ENCODE peak calls at places on chromosomes 13 and 19, in seven cellular contexts. T is stimulated activated CD4-positive, alpha-beta T cell treated with anti-CD3 and anti-CD28 coated beads, Interleukin-4, amount 100 ng/mL, for 48 hours; V is GM23248; M is Calu3; L is stimulated activated naive CD4-positive, alpha-beta T cell; G is activated T-cell treated with anti-CD3 and anti-CD28 coated beads, Interleukin-2, amount 50 U/mL, for 24 hours; J is left ventricle myocardium superior. R is an unnamed sample.

GRCh38 chr19:19488875-19489690 is 26.3 kb downstream of the TSSK6 start:
- DNase-seq in T (peak), V (peak), M (peak), L (peak), G (peak), J (peak), R (peak)

GRCh38 chr19:29420482-29421185 is 105.2 kb upstream of the VSTM2B start:
- DNase-seq in T (no peak), V (no peak), M (no peak), L (no peak), G (no peak), J (no peak), R (no peak)

GRCh38 chr13:49308977-49309408 is 61.3 kb downstream of the CDADC1 start:
- DNase-seq in T (no peak), V (peak), M (no peak), L (no peak), G (no peak), J (peak), R (no peak)

GRCh38 chr19:7680606-7681335 is at the start of gene TRAPPC5:
- DNase-seq in T (peak), V (peak), M (peak), L (peak), G (peak), J (peak), R (peak)

GRCh38 chr13:113493315-113493951 is 2.9 kb upstream of the DCUN1D2 start:
- DNase-seq in T (no peak), V (peak), M (no peak), L (no peak), G (no peak), J (no peak), R (no peak)

GRCh38 chr19:1760020-1760419 is 6.7 kb downstream of the ONECUT3 start:
- DNase-seq in T (no peak), V (no peak), M (no peak), L (no peak), G (no peak), J (peak), R (no peak)

GRCh38 chr19:49677232-49677881 is at the start of gene PRMT1:
- DNase-seq in T (no peak), V (peak), M (peak), L (no peak), G (no peak), J (peak), R (peak)

GRCh38 chr13:81639984-81640582 is 1299.2 kb upstream of the SPRY2 start:
- DNase-seq in T (no peak), V (no peak), M (peak), L (no peak), G (no peak), J (no peak), R (no peak)

GRCh38 chr19:33754361-33754760 is 42.3 kb upstream of the KCTD15 start:
- DNase-seq in T (no peak), V (no peak), M (no peak), L (no peak), G (no peak), J (no peak), R (no peak)

GRCh38 chr19:42010245-42011126 is 16.5 kb upstream of the ATP1A3 start:
- DNase-seq in T (no peak), V (peak), M (no peak), L (no peak), G (no peak), J (no peak), R (no peak)

GRCh38 chr19:3207466-3208242 is 16.8 kb upstream of the CELF5 start:
- DNase-seq in T (no peak), V (no peak), M (no peak), L (no peak), G (no peak), J (no peak), R (no peak)

GRCh38 chr13:101499406-101499805 is 46.9 kb downstream of the ITGBL1 start:
- DNase-seq in T (no peak), V (peak), M (no peak), L (no peak), G (no peak), J (no peak), R (no peak)

GRCh38 chr13:51838235-51838846 is 6.6 kb downstream of the TMEM272 start:
- DNase-seq in T (no peak), V (peak), M (no peak), L (no peak), G (no peak), J (no peak), R (no peak)

GRCh38 chr19:54172413-54172763 is 572 bp downstream of the TMC4 start:
- DNase-seq in T (no peak), V (no peak), M (peak), L (no peak), G (no peak), J (no peak), R (no peak)

GRCh38 chr13:101424381-101425155 is 8.3 kb upstream of the NALCN start:
- DNase-seq in T (no peak), V (peak), M (peak), L (no peak), G (no peak), J (peak), R (no peak)

GRCh38 chr19:6413291-6413690 is 11.3 kb downstream of the KHSRP start:
- DNase-seq in T (no peak), V (no peak), M (no peak), L (no peak), G (no peak), J (no peak), R (no peak)

GRCh38 chr19:10416380-10417257 is 3.7 kb upstream of the PDE4A start:
- DNase-seq in T (peak), V (peak), M (peak), L (peak), G (peak), J (peak), R (peak)

GRCh38 chr13:41767801-41768200 is 193.1 kb downstream of the VWA8 start:
- DNase-seq in T (no peak), V (peak), M (peak), L (no peak), G (no peak), J (no peak), R (no peak)

GRCh38 chr13:30453727-30454126 is 12.0 kb downstream of the HMGB1 start:
- DNase-seq in T (no peak), V (peak), M (no peak), L (no peak), G (no peak), J (no peak), R (no peak)

GRCh38 chr19:56273563-56274117 is 1.1 kb downstream of the EDDM13 start:
- DNase-seq in T (no peak), V (peak), M (no peak), L (no peak), G (no peak), J (no peak), R (no peak)

GRCh38 chr19:3508771-3509535 is 2.8 kb downstream of the FZR1 start:
- DNase-seq in T (no peak), V (peak), M (no peak), L (no peak), G (no peak), J (no peak), R (no peak)

GRCh38 chr13:41780736-41781708 is 179.9 kb downstream of the VWA8 start:
- DNase-seq in T (no peak), V (peak), M (no peak), L (no peak), G (no peak), J (no peak), R (no peak)

GRCh38 chr13:51562011-51562671 is 22.1 kb upstream of the WDFY2 start:
- DNase-seq in T (no peak), V (no peak), M (no peak), L (no peak), G (no peak), J (no peak), R (no peak)

GRCh38 chr13:87557788-87558187 is 113.4 kb upstream of the SLITRK5 start:
- DNase-seq in T (no peak), V (no peak), M (no peak), L (no peak), G (no peak), J (no peak), R (no peak)

GRCh38 chr13:23391752-23392151 is 41.8 kb downstream of the SACS start:
- DNase-seq in T (no peak), V (peak), M (no peak), L (no peak), G (no peak), J (no peak), R (no peak)